ENCODE peak calls at places on chromosomes 5 and 9, in eight cellular contexts. H is lower lobe of right lung; G is MM.1S; F is endothelial cell; U is fibroblast of lung; S is IMR-90; P is AG09309; R is activated CD8-positive, alpha-beta T cell treated with anti-CD3 and anti-CD28 coated beads for 36 hours. W is an unnamed sample.

GRCh38 chr5:95858661-95859326 is 36.3 kb upstream of the GLRX start:
- DNase-seq in H (peak), G (peak), F (peak), U (peak), S (peak), P (peak), R (peak), W (peak)

GRCh38 chr9:75229605-75230332 is 141.5 kb downstream of the OSTF1 start:
- DNase-seq in H (peak), G (peak), F (no peak), U (peak), S (no peak), P (no peak), R (no peak), W (peak)

GRCh38 chr5:125232779-125233230 is 486.4 kb upstream of the ZNF608 start:
- DNase-seq in H (no peak), G (no peak), F (no peak), U (peak), S (peak), P (peak), R (no peak), W (no peak)

GRCh38 chr9:129962889-129963703 is 79.9 kb downstream of the FNBP1 start:
- DNase-seq in H (peak), G (peak), F (peak), U (peak), S (peak), P (no peak), R (peak), W (peak)

GRCh38 chr9:76987594-76988200 is 31.8 kb upstream of the FOXB2 start:
- DNase-seq in H (no peak), G (peak), F (peak), U (peak), S (peak), P (no peak), R (peak), W (no peak)

GRCh38 chr5:73100109-73100508 is 20.3 kb upstream of the TMEM171 start:
- DNase-seq in H (no peak), G (no peak), F (no peak), U (no peak), S (no peak), P (no peak), R (no peak), W (no peak)

GRCh38 chr5:93593476-93594060 is 10.5 kb downstream of the NR2F1 start:
- DNase-seq in H (no peak), G (no peak), F (no peak), U (no peak), S (no peak), P (no peak), R (no peak), W (no peak)

GRCh38 chr9:129111762-129112151 is 542 bp downstream of the PTPA start:
- DNase-seq in H (no peak), G (peak), F (no peak), U (peak), S (peak), P (no peak), R (peak), W (no peak)

GRCh38 chr5:1285141-1285540 is 9.7 kb downstream of the TERT start:
- DNase-seq in H (no peak), G (no peak), F (no peak), U (no peak), S (no peak), P (no peak), R (no peak), W (no peak)

GRCh38 chr9:127188396-127188795 is 66.0 kb upstream of the ANGPTL2 start:
- DNase-seq in H (peak), G (no peak), F (no peak), U (no peak), S (no peak), P (no peak), R (no peak), W (no peak)

GRCh38 chr9:105447386-105447813 is 434 bp upstream of the FSD1L start:
- DNase-seq in H (no peak), G (no peak), F (no peak), U (no peak), S (no peak), P (no peak), R (no peak), W (no peak)

GRCh38 chr5:95081500-95082355 is 203.2 kb downstream of the MCTP1 start:
- DNase-seq in H (peak), G (peak), F (no peak), U (peak), S (peak), P (peak), R (peak), W (no peak)

GRCh38 chr5:108650997-108651396 is 96.7 kb upstream of the FER start:
- DNase-seq in H (no peak), G (no peak), F (no peak), U (peak), S (peak), P (no peak), R (no peak), W (no peak)

GRCh38 chr9:107707915-107708441 is 218.4 kb upstream of the KLF4 start:
- DNase-seq in H (no peak), G (no peak), F (no peak), U (peak), S (peak), P (no peak), R (no peak), W (no peak)

GRCh38 chr5:98603456-98603855 is 170.0 kb upstream of the RGMB start:
- DNase-seq in H (no peak), G (no peak), F (no peak), U (no peak), S (no peak), P (no peak), R (no peak), W (no peak)

GRCh38 chr5:139027150-139027549 is 152.0 kb upstream of the LRRTM2 start:
- DNase-seq in H (no peak), G (no peak), F (no peak), U (no peak), S (no peak), P (no peak), R (no peak), W (no peak)

GRCh38 chr5:177434437-177434836 is 8.0 kb downstream of the GRK6 start:
- DNase-seq in H (no peak), G (no peak), F (no peak), U (no peak), S (no peak), P (no peak), R (peak), W (no peak)

GRCh38 chr9:37574241-37574721 is 1.9 kb downstream of the FBXO10 start:
- DNase-seq in H (no peak), G (no peak), F (peak), U (peak), S (peak), P (peak), R (no peak), W (no peak)

GRCh38 chr5:157271740-157272271 is 5.9 kb downstream of the CYFIP2 start:
- DNase-seq in H (peak), G (peak), F (no peak), U (no peak), S (no peak), P (no peak), R (peak), W (no peak)

GRCh38 chr5:14671414-14671813 is 6.9 kb downstream of the OTULIN start:
- DNase-seq in H (no peak), G (peak), F (no peak), U (peak), S (peak), P (no peak), R (no peak), W (no peak)

GRCh38 chr5:31273631-31274378 is 80.3 kb downstream of the CDH6 start:
- DNase-seq in H (no peak), G (peak), F (no peak), U (no peak), S (no peak), P (no peak), R (no peak), W (no peak)

GRCh38 chr9:94760646-94761045 is 34.1 kb downstream of the AOPEP start:
- DNase-seq in H (no peak), G (no peak), F (no peak), U (no peak), S (no peak), P (no peak), R (no peak), W (no peak)

GRCh38 chr9:137355445-137356365 is 53.6 kb upstream of the NRARP start:
- DNase-seq in H (no peak), G (no peak), F (no peak), U (peak), S (peak), P (no peak), R (no peak), W (peak)

DNA sequence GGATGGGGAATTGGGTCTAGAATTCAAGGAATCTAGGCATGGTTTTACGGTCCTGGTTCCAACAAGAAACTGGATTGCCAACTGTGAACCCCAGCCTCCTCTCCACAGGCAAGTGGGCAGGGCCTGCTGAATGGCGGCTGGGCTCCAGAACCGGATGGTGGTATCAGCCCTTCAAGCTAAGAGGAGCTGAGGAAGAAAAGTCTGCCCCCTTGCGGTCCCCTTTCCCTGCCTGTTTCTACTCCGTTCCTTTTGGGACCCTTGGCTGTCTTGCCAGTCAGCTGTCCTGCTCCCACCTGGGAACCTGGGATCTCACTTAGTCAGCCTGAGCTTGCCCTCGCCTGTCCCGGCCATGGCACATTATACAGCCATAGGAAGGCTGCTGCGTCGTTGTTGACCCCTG is 234.4 kb upstream of the DAPK1 start:
- DNase-seq in H (no peak), G (no peak), F (peak), U (no peak), S (no peak), P (no peak), R (no peak), W (no peak)
- TF ChIP-seq CTCF in H (no peak), G (no peak), F (peak), U (no peak), S (no peak), P (no peak), R (no peak), W (no peak)

GRCh38 chr5:133778636-133779035 is 166.3 kb upstream of the FSTL4 start:
- DNase-seq in H (no peak), G (no peak), F (no peak), U (no peak), S (no peak), P (no peak), R (no peak), W (peak)

GRCh38 chr5:133781446-133781845 is 169.1 kb upstream of the FSTL4 start:
- DNase-seq in H (no peak), G (no peak), F (no peak), U (no peak), S (no peak), P (no peak), R (no peak), W (peak)

GRCh38 chr5:133780619-133781280 is 168.4 kb upstream of the FSTL4 start:
- DNase-seq in H (no peak), G (no peak), F (no peak), U (no peak), S (no peak), P (no peak), R (no peak), W (peak)

GRCh38 chr5:133777951-133778350 is 165.6 kb upstream of the FSTL4 start:
- DNase-seq in H (no peak), G (no peak), F (no peak), U (no peak), S (no peak), P (no peak), R (no peak), W (peak)

DNA sequence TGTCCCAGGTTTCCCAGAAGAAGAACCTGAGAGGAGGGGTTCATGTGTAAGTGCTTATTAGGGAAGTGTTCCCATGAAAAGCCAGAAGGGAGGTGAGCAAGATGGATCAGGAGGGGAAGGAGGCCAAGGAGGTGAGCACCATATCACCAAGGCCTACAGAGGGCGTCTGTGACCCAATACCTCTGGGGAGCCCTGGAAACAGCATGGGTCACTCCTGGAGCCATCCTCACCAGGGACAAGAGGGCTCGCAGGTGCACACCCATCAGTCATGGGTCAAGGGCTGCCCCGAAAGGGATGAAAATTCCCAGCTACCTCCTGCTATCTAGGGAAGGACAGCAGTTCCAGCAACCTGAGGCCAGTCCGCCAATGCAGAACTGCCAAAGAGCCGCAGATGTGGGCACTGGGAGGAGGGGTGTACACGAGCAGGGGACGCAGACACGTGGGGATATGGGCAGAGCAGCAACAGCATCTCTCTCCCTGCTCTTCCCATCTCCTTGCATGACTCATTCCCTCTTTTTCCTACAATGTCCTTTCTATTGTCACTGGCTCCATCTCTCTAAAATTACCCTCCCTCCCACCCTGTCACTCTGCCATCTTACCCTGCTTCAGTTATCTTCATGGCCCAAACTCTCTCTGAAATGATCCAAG is 167.6 kb upstream of the FSTL4 start:
- DNase-seq in H (no peak), G (no peak), F (no peak), U (no peak), S (no peak), P (no peak), R (no peak), W (peak)
- TF ChIP-seq CTCF in H (no peak), G (peak), F (no peak), U (no peak), S (no peak), P (no peak), R (no peak), W (no peak)

GRCh38 chr9:81829201-81829882 is 98.9 kb upstream of the SPATA31D4 start:
- DNase-seq in H (no peak), G (no peak), F (no peak), U (no peak), S (peak), P (no peak), R (no peak), W (no peak)

GRCh38 chr9:81832571-81833285 is 95.5 kb upstream of the SPATA31D4 start:
- DNase-seq in H (no peak), G (no peak), F (no peak), U (peak), S (no peak), P (no peak), R (no peak), W (no peak)

GRCh38 chr9:81827616-81828296 is 100.5 kb upstream of the SPATA31D4 start:
- DNase-seq in H (no peak), G (peak), F (no peak), U (no peak), S (no peak), P (no peak), R (no peak), W (no peak)

GRCh38 chr9:81833563-81834345 is 94.5 kb upstream of the SPATA31D4 start:
- DNase-seq in H (no peak), G (no peak), F (no peak), U (no peak), S (peak), P (no peak), R (no peak), W (no peak)
- TF ChIP-seq CTCF in H (no peak), G (no peak), F (no peak), U (no peak), S (no peak), P (no peak), R (no peak), W (no peak)

GRCh38 chr9:73264636-73265035 is 113.0 kb downstream of the ANXA1 start:
- DNase-seq in H (no peak), G (no peak), F (no peak), U (peak), S (no peak), P (no peak), R (no peak), W (no peak)

GRCh38 chr9:73265876-73266275 is 114.2 kb downstream of the ANXA1 start:
- DNase-seq in H (no peak), G (no peak), F (no peak), U (no peak), S (no peak), P (no peak), R (no peak), W (no peak)

GRCh38 chr9:73270967-73271722 is 119.5 kb downstream of the ANXA1 start:
- DNase-seq in H (no peak), G (no peak), F (no peak), U (peak), S (peak), P (peak), R (no peak), W (no peak)

GRCh38 chr9:73269430-73270101 is 117.9 kb downstream of the ANXA1 start:
- DNase-seq in H (no peak), G (peak), F (no peak), U (peak), S (peak), P (no peak), R (no peak), W (no peak)
- TF ChIP-seq CTCF in H (no peak), G (peak), F (no peak), U (peak), S (peak), P (no peak), R (no peak), W (no peak)

GRCh38 chr5:142984525-142984924 is 214.3 kb downstream of the ARHGAP26 start:
- DNase-seq in H (no peak), G (no peak), F (no peak), U (peak), S (no peak), P (no peak), R (no peak), W (no peak)

GRCh38 chr5:142981886-142982820 is 212.0 kb downstream of the ARHGAP26 start:
- DNase-seq in H (peak), G (no peak), F (no peak), U (peak), S (peak), P (no peak), R (no peak), W (peak)

GRCh38 chr5:142984016-142984415 is 213.8 kb downstream of the ARHGAP26 start:
- DNase-seq in H (no peak), G (no peak), F (no peak), U (peak), S (peak), P (no peak), R (no peak), W (no peak)

GRCh38 chr5:142981475-142981874 is 211.3 kb downstream of the ARHGAP26 start:
- DNase-seq in H (no peak), G (no peak), F (no peak), U (peak), S (no peak), P (no peak), R (no peak), W (no peak)

DNA sequence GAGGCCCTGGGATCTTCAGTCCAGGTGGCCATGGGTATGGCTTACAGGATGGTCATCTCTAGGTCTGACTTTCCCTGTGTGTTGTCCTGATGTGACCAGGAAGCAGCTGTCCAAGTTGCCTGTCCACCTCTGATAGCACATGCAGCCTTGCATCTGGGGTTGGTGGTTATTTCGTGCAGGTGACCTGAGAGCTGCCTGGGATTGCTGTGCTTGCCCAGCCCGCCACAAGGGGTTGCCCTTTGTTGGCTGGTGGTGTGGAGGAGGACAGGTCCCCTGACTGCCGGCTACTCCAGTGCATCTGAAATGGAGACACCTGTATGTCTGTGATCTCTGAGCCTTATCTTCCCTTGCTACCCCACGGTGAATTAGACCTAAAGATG is 212.6 kb downstream of the ARHGAP26 start:
- DNase-seq in H (no peak), G (peak), F (no peak), U (no peak), S (no peak), P (no peak), R (no peak), W (no peak)
- TF ChIP-seq CTCF in H (no peak), G (peak), F (no peak), U (peak), S (no peak), P (no peak), R (no peak), W (no peak)

GRCh38 chr9:115691097-115691496 is 462.5 kb upstream of the PAPPA start:
- DNase-seq in H (no peak), G (no peak), F (no peak), U (peak), S (peak), P (peak), R (no peak), W (no peak)

GRCh38 chr9:115689331-115689730 is 464.3 kb upstream of the PAPPA start:
- DNase-seq in H (no peak), G (no peak), F (no peak), U (no peak), S (no peak), P (no peak), R (no peak), W (no peak)

GRCh38 chr9:115694991-115695390 is 458.6 kb upstream of the PAPPA start:
- DNase-seq in H (no peak), G (no peak), F (no peak), U (peak), S (peak), P (no peak), R (no peak), W (no peak)

GRCh38 chr9:115691686-115692085 is 461.9 kb upstream of the PAPPA start:
- DNase-seq in H (no peak), G (no peak), F (no peak), U (peak), S (peak), P (peak), R (no peak), W (no peak)

DNA sequence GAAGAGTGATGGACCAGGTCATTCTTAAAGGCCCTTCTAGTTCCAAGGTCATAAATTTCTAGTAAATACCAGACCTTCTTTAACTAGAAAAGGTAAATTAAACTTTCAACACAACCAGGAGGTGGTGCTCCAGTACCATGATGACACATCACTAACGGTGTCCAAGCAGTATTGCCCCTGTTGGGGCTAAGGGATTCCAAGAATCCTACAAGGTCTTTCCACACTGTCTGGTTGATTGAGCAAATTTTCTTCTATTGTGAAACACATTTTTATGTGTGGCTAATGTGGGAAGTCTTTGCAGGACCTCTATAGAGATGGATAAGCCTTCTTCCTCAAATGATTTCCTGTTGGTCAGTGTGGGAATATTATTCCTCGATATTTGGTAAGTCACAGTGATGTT is 459.6 kb upstream of the PAPPA start:
- DNase-seq in H (no peak), G (no peak), F (peak), U (peak), S (peak), P (peak), R (no peak), W (no peak)
- TF ChIP-seq CTCF in H (no peak), G (no peak), F (no peak), U (peak), S (peak), P (peak), R (no peak), W (no peak)

GRCh38 chr5:61159070-61159469 is 3.2 kb downstream of the SMIM15 start:
- DNase-seq in H (no peak), G (no peak), F (no peak), U (no peak), S (no peak), P (no peak), R (no peak), W (no peak)
- TF ChIP-seq CTCF in H (no peak), G (no peak), F (no peak), U (no peak), S (no peak), P (no peak), R (no peak), W (no peak)

GRCh38 chr5:50301756-50302155 is 139.3 kb downstream of the EMB start:
- DNase-seq in H (no peak), G (no peak), F (no peak), U (no peak), S (no peak), P (no peak), R (no peak), W (no peak)
- TF ChIP-seq CTCF in H (no peak), G (no peak), F (no peak), U (no peak), S (no peak), P (no peak), R (no peak), W (no peak)